ENCODE peak calls at places on chromosomes 16 and 17, in seven cellular contexts. One of them, this sample, is unnamed.

GRCh38 chr17:73564856-73565255 is 79.4 kb downstream of the SDK2 start:
- DNase-seq in heart right ventricle: no peak
- DNase-seq in skeletal muscle cell: no peak
- DNase-seq in tibial nerve: no peak
- DNase-seq in cardiac muscle cell: no peak
- DNase-seq in AG09309: no peak
- DNase-seq in fibroblast of the aortic adventitia: no peak
- DNase-seq in this sample: no peak

GRCh38 chr17:7915611-7916382 is at the start of gene RNF227:
- DNase-seq in heart right ventricle: peak
- DNase-seq in AG09309: peak
- DNase-seq in fibroblast of the aortic adventitia: peak
- DNase-seq in tibial nerve: peak
- DNase-seq in cardiac muscle cell: peak
- DNase-seq in skeletal muscle cell: peak
- DNase-seq in this sample: peak

GRCh38 chr16:56183266-56183665 is 8.0 kb upstream of the GNAO1 start:
- DNase-seq in AG09309: no peak
- DNase-seq in heart right ventricle: no peak
- DNase-seq in cardiac muscle cell: no peak
- DNase-seq in tibial nerve: no peak
- DNase-seq in fibroblast of the aortic adventitia: no peak
- DNase-seq in skeletal muscle cell: no peak
- DNase-seq in this sample: no peak

GRCh38 chr16:363110-364090 is 6.9 kb downstream of the MRPL28 start:
- DNase-seq in cardiac muscle cell: no peak
- DNase-seq in fibroblast of the aortic adventitia: no peak
- DNase-seq in tibial nerve: no peak
- DNase-seq in heart right ventricle: no peak
- DNase-seq in skeletal muscle cell: no peak
- DNase-seq in AG09309: no peak
- DNase-seq in this sample: no peak

GRCh38 chr17:61132524-61133025 is 267.1 kb upstream of the TBX2 start:
- DNase-seq in heart right ventricle: no peak
- DNase-seq in fibroblast of the aortic adventitia: no peak
- DNase-seq in skeletal muscle cell: no peak
- DNase-seq in tibial nerve: no peak
- DNase-seq in AG09309: no peak
- DNase-seq in cardiac muscle cell: no peak
- DNase-seq in this sample: no peak

GRCh38 chr16:67163164-67163902 is 1.2 kb upstream of the HSF4 start:
- DNase-seq in AG09309: no peak
- DNase-seq in fibroblast of the aortic adventitia: peak
- DNase-seq in tibial nerve: no peak
- DNase-seq in heart right ventricle: peak
- DNase-seq in cardiac muscle cell: peak
- DNase-seq in skeletal muscle cell: no peak
- DNase-seq in this sample: no peak

GRCh38 chr17:66580178-66580577 is 254.7 kb upstream of the CACNG5 start:
- DNase-seq in AG09309: no peak
- DNase-seq in skeletal muscle cell: no peak
- DNase-seq in heart right ventricle: peak
- DNase-seq in tibial nerve: no peak
- DNase-seq in fibroblast of the aortic adventitia: peak
- DNase-seq in cardiac muscle cell: peak
- DNase-seq in this sample: no peak

GRCh38 chr17:80893604-80894438 is 97.8 kb upstream of the CHMP6 start:
- DNase-seq in fibroblast of the aortic adventitia: no peak
- DNase-seq in skeletal muscle cell: no peak
- DNase-seq in AG09309: no peak
- DNase-seq in heart right ventricle: no peak
- DNase-seq in cardiac muscle cell: no peak
- DNase-seq in tibial nerve: no peak
- DNase-seq in this sample: no peak

GRCh38 chr17:40500709-40501108 is 714 bp downstream of the TNS4 start:
- DNase-seq in heart right ventricle: no peak
- DNase-seq in fibroblast of the aortic adventitia: no peak
- DNase-seq in cardiac muscle cell: no peak
- DNase-seq in tibial nerve: no peak
- DNase-seq in skeletal muscle cell: no peak
- DNase-seq in AG09309: no peak
- DNase-seq in this sample: no peak

GRCh38 chr17:45345554-45346254 is 28.9 kb upstream of the MAP3K14 start:
- DNase-seq in heart right ventricle: no peak
- DNase-seq in fibroblast of the aortic adventitia: peak
- DNase-seq in AG09309: peak
- DNase-seq in skeletal muscle cell: peak
- DNase-seq in cardiac muscle cell: peak
- DNase-seq in tibial nerve: no peak
- DNase-seq in this sample: peak

GRCh38 chr17:75535871-75536270 is 10.4 kb downstream of the LLGL2 start:
- DNase-seq in heart right ventricle: no peak
- DNase-seq in skeletal muscle cell: no peak
- DNase-seq in tibial nerve: no peak
- DNase-seq in AG09309: no peak
- DNase-seq in cardiac muscle cell: no peak
- DNase-seq in fibroblast of the aortic adventitia: no peak
- DNase-seq in this sample: no peak

GRCh38 chr16:62135903-62136302 is 99.7 kb upstream of the CDH8 start:
- DNase-seq in skeletal muscle cell: no peak
- DNase-seq in AG09309: peak
- DNase-seq in cardiac muscle cell: no peak
- DNase-seq in heart right ventricle: no peak
- DNase-seq in tibial nerve: no peak
- DNase-seq in fibroblast of the aortic adventitia: no peak
- DNase-seq in this sample: no peak

GRCh38 chr16:85253127-85253941 is 141.1 kb upstream of the CIBAR2 start:
- DNase-seq in AG09309: no peak
- DNase-seq in skeletal muscle cell: no peak
- DNase-seq in fibroblast of the aortic adventitia: peak
- DNase-seq in heart right ventricle: peak
- DNase-seq in cardiac muscle cell: peak
- DNase-seq in tibial nerve: no peak
- DNase-seq in this sample: peak

GRCh38 chr16:50263060-50263909 is 3.1 kb upstream of the ADCY7 start:
- DNase-seq in tibial nerve: no peak
- DNase-seq in AG09309: no peak
- DNase-seq in heart right ventricle: no peak
- DNase-seq in fibroblast of the aortic adventitia: no peak
- DNase-seq in cardiac muscle cell: no peak
- DNase-seq in skeletal muscle cell: no peak
- DNase-seq in this sample: no peak

GRCh38 chr16:60419859-60420258 is 1616.4 kb downstream of the CDH8 start:
- DNase-seq in heart right ventricle: no peak
- DNase-seq in tibial nerve: no peak
- DNase-seq in skeletal muscle cell: no peak
- DNase-seq in AG09309: no peak
- DNase-seq in cardiac muscle cell: no peak
- DNase-seq in fibroblast of the aortic adventitia: no peak
- DNase-seq in this sample: no peak

GRCh38 chr17:52828621-52829020 is 670.1 kb upstream of the CA10 start:
- DNase-seq in AG09309: no peak
- DNase-seq in tibial nerve: no peak
- DNase-seq in cardiac muscle cell: no peak
- DNase-seq in fibroblast of the aortic adventitia: no peak
- DNase-seq in skeletal muscle cell: no peak
- DNase-seq in heart right ventricle: no peak
- DNase-seq in this sample: no peak

GRCh38 chr16:9260665-9261064 is 169.2 kb downstream of the HAPSTR1 start:
- DNase-seq in AG09309: no peak
- DNase-seq in cardiac muscle cell: no peak
- DNase-seq in heart right ventricle: peak
- DNase-seq in skeletal muscle cell: no peak
- DNase-seq in tibial nerve: no peak
- DNase-seq in fibroblast of the aortic adventitia: no peak
- DNase-seq in this sample: peak

GRCh38 chr17:78252111-78252634 is 20.7 kb downstream of the TMEM235 start:
- DNase-seq in tibial nerve: no peak
- DNase-seq in heart right ventricle: no peak
- DNase-seq in fibroblast of the aortic adventitia: no peak
- DNase-seq in cardiac muscle cell: no peak
- DNase-seq in skeletal muscle cell: no peak
- DNase-seq in AG09309: no peak
- DNase-seq in this sample: peak

GRCh38 chr16:87570938-87571867 is 31.1 kb upstream of the JPH3 start:
- DNase-seq in skeletal muscle cell: no peak
- DNase-seq in fibroblast of the aortic adventitia: peak
- DNase-seq in AG09309: no peak
- DNase-seq in tibial nerve: no peak
- DNase-seq in heart right ventricle: peak
- DNase-seq in cardiac muscle cell: peak
- DNase-seq in this sample: peak

GRCh38 chr17:32127156-32127897 is 15.0 kb upstream of the RHOT1 start:
- DNase-seq in tibial nerve: peak
- DNase-seq in cardiac muscle cell: peak
- DNase-seq in heart right ventricle: peak
- DNase-seq in skeletal muscle cell: no peak
- DNase-seq in AG09309: no peak
- DNase-seq in fibroblast of the aortic adventitia: peak
- DNase-seq in this sample: peak

GRCh38 chr16:57484515-57485005 is 1.7 kb downstream of the DOK4 start:
- DNase-seq in skeletal muscle cell: no peak
- DNase-seq in AG09309: no peak
- DNase-seq in heart right ventricle: no peak
- DNase-seq in tibial nerve: no peak
- DNase-seq in fibroblast of the aortic adventitia: no peak
- DNase-seq in cardiac muscle cell: no peak
- DNase-seq in this sample: no peak
- H3K4me3 ChIP-seq in skeletal muscle cell: no peak
- H3K4me3 ChIP-seq in AG09309: no peak
- H3K4me3 ChIP-seq in heart right ventricle: no peak
- H3K4me3 ChIP-seq in tibial nerve: no peak
- H3K4me3 ChIP-seq in fibroblast of the aortic adventitia: peak
- H3K4me3 ChIP-seq in cardiac muscle cell: peak
- H3K4me3 ChIP-seq in this sample: no peak

DNA sequence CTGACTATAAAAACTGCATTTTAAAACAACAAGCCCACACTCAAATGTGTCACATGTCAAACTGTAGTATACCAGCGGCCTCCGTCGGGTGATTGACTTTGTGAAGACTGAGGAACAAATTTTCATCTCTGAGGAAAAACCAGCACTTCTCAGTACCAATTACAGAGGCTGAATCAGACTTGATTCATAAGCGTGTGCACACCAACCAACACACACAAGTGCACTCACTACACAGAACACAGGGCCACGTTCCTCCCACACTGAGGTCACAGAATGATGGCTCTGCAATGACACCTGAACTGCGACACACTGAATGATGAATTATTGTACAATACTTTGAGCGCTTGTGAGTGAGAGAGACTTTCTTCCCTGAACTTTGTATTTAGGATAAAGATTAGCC is 29.6 kb downstream of the XPO6 start:
- DNase-seq in tibial nerve: no peak
- DNase-seq in fibroblast of the aortic adventitia: no peak
- DNase-seq in AG09309: no peak
- DNase-seq in heart right ventricle: no peak
- DNase-seq in skeletal muscle cell: no peak
- DNase-seq in cardiac muscle cell: no peak
- DNase-seq in this sample: no peak
- H3K4me3 ChIP-seq in tibial nerve: no peak
- H3K4me3 ChIP-seq in fibroblast of the aortic adventitia: no peak
- H3K4me3 ChIP-seq in AG09309: no peak
- H3K4me3 ChIP-seq in heart right ventricle: no peak
- H3K4me3 ChIP-seq in skeletal muscle cell: no peak
- H3K4me3 ChIP-seq in cardiac muscle cell: no peak
- H3K4me3 ChIP-seq in this sample: no peak

GRCh38 chr16:14304891-14305459 is 233.9 kb downstream of the MRTFB start:
- DNase-seq in skeletal muscle cell: no peak
- DNase-seq in fibroblast of the aortic adventitia: no peak
- DNase-seq in AG09309: no peak
- DNase-seq in tibial nerve: no peak
- DNase-seq in heart right ventricle: no peak
- DNase-seq in cardiac muscle cell: no peak
- DNase-seq in this sample: no peak
- H3K4me3 ChIP-seq in skeletal muscle cell: no peak
- H3K4me3 ChIP-seq in fibroblast of the aortic adventitia: no peak
- H3K4me3 ChIP-seq in AG09309: no peak
- H3K4me3 ChIP-seq in tibial nerve: no peak
- H3K4me3 ChIP-seq in heart right ventricle: no peak
- H3K4me3 ChIP-seq in cardiac muscle cell: no peak
- H3K4me3 ChIP-seq in this sample: no peak

DNA sequence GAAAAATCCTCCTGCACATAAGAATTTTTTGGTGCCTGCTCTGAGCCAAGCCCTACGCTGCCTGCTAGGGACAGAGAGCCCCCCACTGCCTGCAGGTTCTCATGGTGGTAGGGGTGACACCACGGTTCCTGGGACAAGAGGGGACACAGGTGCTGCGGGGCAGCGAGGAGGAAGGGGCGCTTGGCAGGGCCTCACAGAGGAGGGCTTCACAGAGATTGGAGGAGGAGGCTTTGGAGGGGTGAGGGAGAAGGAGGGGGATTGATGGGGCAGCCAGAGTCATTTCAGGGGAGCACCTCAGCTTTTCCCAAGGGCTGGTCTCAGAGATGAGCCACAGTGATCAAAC is 29.8 kb upstream of the GSG1L start:
- DNase-seq in fibroblast of the aortic adventitia: no peak
- DNase-seq in AG09309: no peak
- DNase-seq in skeletal muscle cell: no peak
- DNase-seq in heart right ventricle: no peak
- DNase-seq in tibial nerve: no peak
- DNase-seq in cardiac muscle cell: no peak
- DNase-seq in this sample: no peak
- H3K4me3 ChIP-seq in fibroblast of the aortic adventitia: no peak
- H3K4me3 ChIP-seq in AG09309: no peak
- H3K4me3 ChIP-seq in skeletal muscle cell: no peak
- H3K4me3 ChIP-seq in heart right ventricle: no peak
- H3K4me3 ChIP-seq in tibial nerve: no peak
- H3K4me3 ChIP-seq in cardiac muscle cell: no peak
- H3K4me3 ChIP-seq in this sample: no peak

GRCh38 chr16:54200161-54200534 is 86.4 kb downstream of the IRX3 start:
- DNase-seq in skeletal muscle cell: no peak
- DNase-seq in cardiac muscle cell: no peak
- DNase-seq in AG09309: no peak
- DNase-seq in fibroblast of the aortic adventitia: no peak
- DNase-seq in tibial nerve: no peak
- DNase-seq in heart right ventricle: no peak
- DNase-seq in this sample: no peak
- H3K4me3 ChIP-seq in skeletal muscle cell: no peak
- H3K4me3 ChIP-seq in cardiac muscle cell: no peak
- H3K4me3 ChIP-seq in AG09309: no peak
- H3K4me3 ChIP-seq in fibroblast of the aortic adventitia: no peak
- H3K4me3 ChIP-seq in tibial nerve: no peak
- H3K4me3 ChIP-seq in heart right ventricle: no peak
- H3K4me3 ChIP-seq in this sample: no peak

This sample was measured in small intestine.